ENCODE peak calls at places on chromosome 16, in five cellular contexts. One of them, this sample, is unnamed.
A peak's percentile ranks its signal among the peaks of the same experiment; 100 is the strongest.

GRCh38 chr16:1059310-1059709 is 13.2 kb upstream of the SSTR5 start:
- DNase-seq in uterus: no peak
- DNase-seq in heart right ventricle: no peak
- DNase-seq in right lobe of liver: no peak
- DNase-seq in mesendoderm: no peak
- DNase-seq in this sample: no peak

GRCh38 chr16:89602273-89602951 is 11.0 kb upstream of the DPEP1 start:
- DNase-seq in uterus: peak; percentile 34
- DNase-seq in mesendoderm: peak; percentile 77
- DNase-seq in right lobe of liver: no peak
- DNase-seq in heart right ventricle: no peak
- DNase-seq in this sample: peak; percentile 27

GRCh38 chr16:70342016-70342415 is 4.7 kb upstream of the DDX19A start:
- DNase-seq in mesendoderm: no peak
- DNase-seq in heart right ventricle: no peak
- DNase-seq in uterus: no peak
- DNase-seq in right lobe of liver: no peak
- DNase-seq in this sample: no peak

GRCh38 chr16:53792161-53792951 is 88.4 kb downstream of the FTO start:
- DNase-seq in mesendoderm: no peak
- DNase-seq in uterus: no peak
- DNase-seq in heart right ventricle: no peak
- DNase-seq in right lobe of liver: no peak
- DNase-seq in this sample: no peak

GRCh38 chr16:24800586-24800985 is 45.2 kb upstream of the SLC5A11 start:
- DNase-seq in uterus: no peak
- DNase-seq in right lobe of liver: no peak
- DNase-seq in heart right ventricle: no peak
- DNase-seq in mesendoderm: peak; percentile 81
- DNase-seq in this sample: no peak

GRCh38 chr16:52573365-52574104 is 26.6 kb upstream of the TOX3 start:
- DNase-seq in heart right ventricle: no peak
- DNase-seq in uterus: no peak
- DNase-seq in mesendoderm: no peak
- DNase-seq in right lobe of liver: peak; percentile 57
- DNase-seq in this sample: no peak

GRCh38 chr16:83397601-83398000 is 410.2 kb upstream of the HSBP1 start:
- DNase-seq in right lobe of liver: no peak
- DNase-seq in heart right ventricle: no peak
- DNase-seq in mesendoderm: no peak
- DNase-seq in uterus: no peak
- DNase-seq in this sample: no peak

GRCh38 chr16:12132290-12132689 is 155.8 kb downstream of the SNX29 start:
- DNase-seq in uterus: no peak
- DNase-seq in right lobe of liver: no peak
- DNase-seq in heart right ventricle: no peak
- DNase-seq in mesendoderm: no peak
- DNase-seq in this sample: no peak

GRCh38 chr16:17835118-17835949 is 364.6 kb upstream of the XYLT1 start:
- DNase-seq in heart right ventricle: no peak
- DNase-seq in mesendoderm: no peak
- DNase-seq in uterus: no peak
- DNase-seq in right lobe of liver: no peak
- DNase-seq in this sample: no peak

GRCh38 chr16:85522842-85523601 is 90.1 kb upstream of the GSE1 start:
- DNase-seq in uterus: peak; percentile 45
- DNase-seq in mesendoderm: peak; percentile 53
- DNase-seq in heart right ventricle: peak; percentile 68
- DNase-seq in right lobe of liver: no peak
- DNase-seq in this sample: no peak

GRCh38 chr16:85525464-85526117 is 87.5 kb upstream of the GSE1 start:
- DNase-seq in mesendoderm: no peak
- DNase-seq in right lobe of liver: no peak
- DNase-seq in heart right ventricle: no peak
- DNase-seq in uterus: no peak
- DNase-seq in this sample: no peak

GRCh38 chr16:85523602-85524364 is 89.3 kb upstream of the GSE1 start:
- DNase-seq in uterus: no peak
- DNase-seq in mesendoderm: peak; percentile 88
- DNase-seq in heart right ventricle: peak; percentile 72
- DNase-seq in right lobe of liver: peak; percentile 89
- DNase-seq in this sample: no peak

GRCh38 chr16:85524630-85525463 is 88.3 kb upstream of the GSE1 start:
- DNase-seq in heart right ventricle: peak; percentile 58
- DNase-seq in uterus: no peak
- DNase-seq in right lobe of liver: peak; percentile 94
- DNase-seq in mesendoderm: peak; percentile 37
- DNase-seq in this sample: no peak

DNA sequence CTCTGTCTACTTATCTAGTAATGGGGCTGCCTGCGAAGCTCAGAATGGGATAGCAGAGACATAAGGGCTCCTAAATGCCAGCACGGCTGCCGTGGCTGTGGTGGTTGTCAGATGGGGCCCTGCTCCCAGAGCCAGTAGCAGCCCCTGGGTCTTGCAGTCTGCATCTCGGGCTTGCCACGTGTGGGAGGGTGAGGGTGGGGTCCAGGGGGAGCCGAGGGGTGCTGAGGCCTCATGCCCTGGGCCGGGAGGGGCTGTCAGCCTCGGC is 88.8 kb upstream of the GSE1 start:
- DNase-seq in heart right ventricle: no peak
- DNase-seq in mesendoderm: no peak
- DNase-seq in uterus: no peak
- DNase-seq in right lobe of liver: no peak
- DNase-seq in this sample: no peak
- H3K4me1 ChIP-seq in heart right ventricle: peaks cover 48% of the 10 kb centered on the region
- H3K4me1 ChIP-seq in mesendoderm: peaks cover 5% of the 10 kb centered on the region
- H3K4me1 ChIP-seq in uterus: peaks cover 21% of the 10 kb centered on the region
- H3K4me1 ChIP-seq in right lobe of liver: peaks cover 6% of the 10 kb centered on the region
- H3K4me1 ChIP-seq in this sample: peaks cover 2% of the 10 kb centered on the region

DNA sequence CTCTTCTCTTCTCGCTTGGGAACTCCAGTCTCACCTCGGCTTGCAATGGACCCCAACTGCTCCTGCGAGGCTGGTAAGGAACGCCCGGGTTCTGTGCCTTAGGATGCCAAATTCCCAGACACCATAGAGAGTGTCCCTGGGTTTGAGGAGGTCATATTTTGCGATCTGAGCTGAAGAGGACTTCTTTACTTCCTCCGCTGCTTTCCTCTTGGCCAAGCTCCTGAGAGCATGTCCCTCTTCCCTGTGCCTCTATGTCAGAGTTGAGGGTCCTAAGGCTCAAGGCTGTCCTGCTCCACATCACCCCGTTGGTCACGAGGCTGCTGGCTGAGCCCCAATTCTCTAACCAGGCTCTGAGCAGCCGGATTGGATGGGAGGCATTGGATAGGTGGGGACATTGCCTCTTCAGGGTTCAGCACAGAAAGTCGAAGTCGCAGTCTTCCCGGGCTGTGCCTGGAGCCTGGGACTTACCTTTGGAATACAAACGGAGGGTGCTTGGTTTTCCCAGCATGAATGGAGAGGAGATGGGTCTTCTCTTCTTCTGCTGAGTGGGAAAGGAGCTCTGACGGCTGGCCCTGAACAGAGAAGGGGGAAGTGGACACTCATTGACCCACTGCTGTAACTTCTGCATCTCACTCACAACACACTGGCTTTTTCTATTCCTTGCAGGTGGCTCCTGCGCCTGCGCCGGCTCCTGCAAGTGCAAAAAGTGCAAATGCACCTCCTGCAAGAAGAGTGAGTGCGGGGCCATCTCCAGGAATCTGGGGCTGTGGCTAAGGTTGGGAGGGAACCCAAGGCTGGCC is 426 bp downstream of the MT1H start:
- DNase-seq in uterus: no peak
- DNase-seq in mesendoderm: no peak
- DNase-seq in heart right ventricle: no peak
- DNase-seq in right lobe of liver: peak; percentile 74
- DNase-seq in this sample: no peak
- H3K4me3 ChIP-seq in uterus: no peak overlapping the region
- H3K4me3 ChIP-seq in mesendoderm: no peak overlapping the region
- H3K4me3 ChIP-seq in heart right ventricle: no peak overlapping the region
- H3K4me3 ChIP-seq in right lobe of liver: peak overlapping the region; percentile 85
- H3K4me3 ChIP-seq in this sample: no peak overlapping the region

DNA sequence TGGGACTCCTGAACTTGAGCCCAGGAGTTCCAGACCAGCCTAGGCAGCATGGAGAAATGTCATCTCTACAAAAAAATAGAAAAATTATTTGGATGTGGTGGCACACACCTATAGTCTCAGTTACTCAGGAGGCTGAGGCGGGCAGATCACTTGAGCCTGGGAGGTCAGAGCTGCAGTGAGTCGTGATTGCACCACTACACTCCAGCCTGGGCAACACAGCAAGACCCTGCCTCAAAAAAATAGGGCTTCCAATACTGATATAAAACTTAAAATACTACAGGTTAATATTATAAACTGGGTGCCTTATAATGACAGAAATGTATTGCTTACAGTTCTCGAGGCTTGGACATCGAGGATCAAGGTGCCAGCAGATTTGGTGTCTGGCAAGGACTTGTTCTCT is 10.6 kb downstream of the CES2 start:
- DNase-seq in mesendoderm: no peak
- DNase-seq in heart right ventricle: no peak
- DNase-seq in right lobe of liver: no peak
- DNase-seq in uterus: no peak
- DNase-seq in this sample: no peak
- H3K27me3 ChIP-seq in mesendoderm: peaks cover 11% of the 10 kb centered on the region
- H3K27me3 ChIP-seq in heart right ventricle: peaks cover 28% of the 10 kb centered on the region
- H3K27me3 ChIP-seq in right lobe of liver: no peaks in the 10 kb centered on the region
- H3K27me3 ChIP-seq in uterus: no peaks in the 10 kb centered on the region
- H3K27me3 ChIP-seq in this sample: no peaks in the 10 kb centered on the region

GRCh38 chr16:87721622-87722565 is 43.9 kb downstream of the KLHDC4 start:
- DNase-seq in uterus: no peak
- DNase-seq in mesendoderm: no peak
- DNase-seq in heart right ventricle: no peak
- DNase-seq in right lobe of liver: no peak
- DNase-seq in this sample: no peak
- H3K4me1 ChIP-seq in uterus: no peaks in the 10 kb centered on the region
- H3K4me1 ChIP-seq in mesendoderm: no peaks in the 10 kb centered on the region
- H3K4me1 ChIP-seq in heart right ventricle: peaks cover 11% of the 10 kb centered on the region
- H3K4me1 ChIP-seq in right lobe of liver: no peaks in the 10 kb centered on the region
- H3K4me1 ChIP-seq in this sample: no peaks in the 10 kb centered on the region

GRCh38 chr16:2078691-2079090 is 30.9 kb downstream of the TSC2 start:
- DNase-seq in heart right ventricle: no peak
- DNase-seq in mesendoderm: no peak
- DNase-seq in right lobe of liver: no peak
- DNase-seq in uterus: no peak
- DNase-seq in this sample: no peak
- H3K4me3 ChIP-seq in heart right ventricle: no peak overlapping the region
- H3K4me3 ChIP-seq in mesendoderm: no peak overlapping the region
- H3K4me3 ChIP-seq in right lobe of liver: no peak overlapping the region
- H3K4me3 ChIP-seq in uterus: no peak overlapping the region
- H3K4me3 ChIP-seq in this sample: no peak overlapping the region

This sample was measured in thoracic aorta.